ENCODE peak calls at places on chromosome X, in four cellular contexts. Y is effector memory CD4-positive, alpha-beta T cell; K is thoracic aorta; B is CD4-positive, alpha-beta T cell. M is an unnamed sample. For H3K27me3, the result is how much of the 10 kb centered on the place peaks cover.

GRCh38 chrX:38275615-38276014 is 51.7 kb downstream of the RPGR start:
- DNase-seq in Y (no peak), B (no peak), K (no peak), M (no peak)

GRCh38 chrX:46873746-46874145 is 36.9 kb downstream of the RP2 start:
- DNase-seq in Y (no peak), B (no peak), K (no peak), M (no peak)

GRCh38 chrX:121496966-121497365 is 449.6 kb downstream of the GLUD2 start:
- DNase-seq in K (no peak), B (no peak), Y (no peak), M (no peak)

GRCh38 chrX:135435933-135436332 is 14.2 kb downstream of the SMIM10L2A start:
- DNase-seq in B (no peak), K (no peak), Y (no peak), M (no peak)

GRCh38 chrX:134849390-134849789 is 141.4 kb upstream of the SMIM10 start:
- DNase-seq in B (no peak), K (no peak), Y (no peak), M (no peak)

GRCh38 chrX:137352101-137352660 is 213.7 kb upstream of the ZIC3 start:
- DNase-seq in B (no peak), Y (no peak), K (no peak), M (no peak)

GRCh38 chrX:47358387-47359065 is 11.9 kb upstream of the ZNF157 start:
- DNase-seq in K (no peak), Y (no peak), B (no peak), M (no peak)

GRCh38 chrX:148878371-148878770 is 378.0 kb downstream of the AFF2 start:
- DNase-seq in Y (no peak), B (no peak), K (no peak), M (no peak)

GRCh38 chrX:71666240-71667223 is 814 bp upstream of the LOC101059915 start:
- DNase-seq in K (no peak), B (no peak), Y (no peak), M (no peak)

GRCh38 chrX:109270580-109271484 is 211.1 kb downstream of the GUCY2F start:
- DNase-seq in B (no peak), Y (no peak), K (no peak), M (peak)

GRCh38 chrX:48695524-48695875 is 1.0 kb upstream of the SUV39H1 start:
- DNase-seq in Y (no peak), K (no peak), B (no peak), M (no peak)

GRCh38 chrX:46627700-46628405 is 54.3 kb downstream of the CHST7 start:
- DNase-seq in B (no peak), K (no peak), Y (no peak), M (no peak)

GRCh38 chrX:150446995-150447394 is 83.9 kb downstream of the MAMLD1 start:
- DNase-seq in Y (no peak), K (no peak), B (no peak), M (no peak)

GRCh38 chrX:48831909-48832291 is 3.5 kb downstream of the PCSK1N start:
- DNase-seq in B (no peak), Y (no peak), K (no peak), M (no peak)

GRCh38 chrX:46876901-46877300 is 35.3 kb upstream of the JADE3 start:
- DNase-seq in Y (no peak), K (no peak), B (no peak), M (no peak)

GRCh38 chrX:71154641-71155040 is 10.0 kb downstream of the NLGN3 start:
- DNase-seq in K (no peak), Y (no peak), B (no peak), M (no peak)

GRCh38 chrX:630922-631496 is 418 bp downstream of the SHOX start:
- DNase-seq in B (no peak), K (no peak), Y (no peak), M (no peak)

GRCh38 chrX:633043-633654 is 2.6 kb downstream of the SHOX start:
- DNase-seq in K (no peak), Y (no peak), B (no peak), M (no peak)

GRCh38 chrX:633655-634305 is 3.2 kb downstream of the SHOX start:
- DNase-seq in K (no peak), Y (no peak), B (no peak), M (no peak)

GRCh38 chrX:634306-634958 is 3.8 kb downstream of the SHOX start:
- DNase-seq in B (no peak), Y (no peak), K (no peak), M (no peak)

DNA sequence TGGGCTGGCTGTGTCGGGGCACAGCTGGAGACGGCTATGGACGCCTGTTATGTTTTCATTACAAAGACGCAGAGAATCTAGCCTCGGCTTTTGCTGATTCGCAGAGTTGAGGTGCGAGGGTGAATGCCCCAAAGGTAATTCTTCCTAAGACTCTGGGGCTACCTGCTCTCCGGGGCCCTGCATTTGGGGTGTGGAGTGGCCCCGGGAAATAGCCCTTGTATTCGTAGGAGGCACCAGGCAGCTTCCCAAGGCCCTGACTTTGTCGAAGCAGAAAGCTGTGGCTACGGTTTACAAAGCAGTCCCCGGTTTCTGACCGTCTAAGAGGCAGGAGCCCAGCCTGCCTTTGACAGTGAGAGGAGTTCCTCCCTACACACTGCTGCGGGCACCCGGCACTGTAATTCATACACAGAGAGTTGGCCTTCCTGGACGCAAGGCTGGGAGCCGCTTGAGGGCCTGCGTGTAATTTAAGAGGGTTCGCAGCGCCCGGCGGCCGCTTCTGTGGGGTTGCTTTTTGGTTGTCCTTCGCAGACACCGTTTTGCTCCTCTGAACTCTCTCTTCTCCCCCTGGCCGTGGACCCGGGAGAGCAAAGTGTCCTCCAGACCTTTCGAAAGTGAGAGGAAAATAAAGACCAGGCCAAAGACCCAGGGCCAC is 1.9 kb downstream of the SHOX start:
- DNase-seq in Y (no peak), B (no peak), K (no peak), M (no peak)
- H3K27me3 ChIP-seq in Y (under half), B (half or more), K (under half), M (half or more)

GRCh38 chrX:16748425-16748824 is 29.0 kb downstream of the SYAP1 start:
- DNase-seq in B (no peak), Y (no peak), K (no peak), M (no peak)
- H3K27ac ChIP-seq in B (no peak), Y (no peak), K (no peak), M (no peak)

GRCh38 chrX:23493941-23494374 is 159.3 kb downstream of the PTCHD1 start:
- DNase-seq in K (no peak), Y (no peak), B (no peak), M (no peak)

GRCh38 chrX:23494741-23495140 is 160.1 kb downstream of the PTCHD1 start:
- DNase-seq in B (no peak), K (no peak), Y (no peak), M (no peak)

GRCh38 chrX:23501974-23502373 is 165.3 kb upstream of the PRDX4 start:
- DNase-seq in K (no peak), Y (no peak), B (no peak), M (no peak)

DNA sequence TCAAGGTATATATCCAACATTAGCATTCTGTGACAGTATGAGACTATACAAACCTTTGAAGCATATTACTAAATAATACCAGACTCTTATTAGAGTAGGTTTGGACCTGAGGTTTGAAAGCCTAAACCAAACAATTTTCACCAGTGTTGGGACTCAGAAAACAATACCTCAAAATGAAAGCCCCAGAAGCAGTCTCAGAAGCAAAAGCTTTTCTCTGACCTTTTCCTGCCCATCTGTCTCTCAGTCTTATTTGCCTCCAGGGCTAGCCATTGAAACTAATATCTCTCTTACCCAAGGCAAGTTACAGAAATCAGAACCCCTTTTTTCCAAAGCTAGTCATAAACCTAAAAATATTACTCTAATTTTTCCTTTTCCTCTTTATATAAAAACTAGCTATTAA is 163.3 kb downstream of the PTCHD1 start:
- DNase-seq in Y (no peak), B (no peak), K (no peak), M (no peak)
- H3K27me3 ChIP-seq in Y (under half), B (under half), K (under half), M (under half)

GRCh38 chrX:24242649-24243556 is 71.0 kb downstream of the SUPT20HL2 start:
- DNase-seq in K (no peak), B (no peak), Y (no peak), M (peak)
- H3K27ac ChIP-seq in K (no peak), B (no peak), Y (no peak), M (peak)

DNA sequence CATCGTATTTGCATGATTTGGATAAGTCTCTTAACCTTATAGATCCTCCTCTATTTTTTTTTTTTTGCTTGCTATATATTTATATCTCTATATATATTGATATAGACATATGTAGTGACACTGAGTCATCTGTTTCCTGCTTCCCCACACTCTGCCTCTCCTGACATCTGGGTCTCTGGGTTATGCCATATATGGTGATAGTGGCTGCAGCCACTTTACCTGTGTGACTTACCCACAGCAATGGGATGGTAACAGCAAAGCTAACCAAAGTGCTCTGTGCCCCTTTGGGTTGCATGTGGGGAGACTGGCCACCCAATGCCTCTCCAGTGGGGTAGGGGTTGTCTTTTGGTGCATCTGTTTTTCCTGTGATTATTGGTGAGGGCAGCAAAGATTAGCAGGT is 14.5 kb downstream of the CMC4 start:
- DNase-seq in B (no peak), K (no peak), Y (no peak), M (no peak)
- H3K27me3 ChIP-seq in B (under half), K (under half), Y (under half), M (under half)

GRCh38 chrX:133362538-133362937 is 52.8 kb downstream of the GPC4 start:
- DNase-seq in Y (no peak), K (no peak), B (no peak), M (no peak)

GRCh38 chrX:133364201-133364600 is 51.1 kb downstream of the GPC4 start:
- DNase-seq in B (no peak), K (no peak), Y (no peak), M (no peak)

GRCh38 chrX:133359466-133359865 is 55.8 kb downstream of the GPC4 start:
- DNase-seq in B (no peak), Y (no peak), K (no peak), M (no peak)
- H3K27ac ChIP-seq in B (no peak), Y (no peak), K (no peak), M (no peak)

GRCh38 chrX:153961292-153961691 is 10.3 kb downstream of the HCFC1 start:
- DNase-seq in Y (no peak), B (no peak), K (no peak), M (no peak)

GRCh38 chrX:153966283-153966688 is 5.3 kb downstream of the HCFC1 start:
- DNase-seq in B (no peak), K (no peak), Y (no peak), M (no peak)

GRCh38 chrX:153964105-153964504 is 7.5 kb downstream of the HCFC1 start:
- DNase-seq in K (no peak), B (no peak), Y (no peak), M (no peak)

GRCh38 chrX:153960786-153961185 is 10.8 kb downstream of the HCFC1 start:
- DNase-seq in B (no peak), K (no peak), Y (no peak), M (no peak)

DNA sequence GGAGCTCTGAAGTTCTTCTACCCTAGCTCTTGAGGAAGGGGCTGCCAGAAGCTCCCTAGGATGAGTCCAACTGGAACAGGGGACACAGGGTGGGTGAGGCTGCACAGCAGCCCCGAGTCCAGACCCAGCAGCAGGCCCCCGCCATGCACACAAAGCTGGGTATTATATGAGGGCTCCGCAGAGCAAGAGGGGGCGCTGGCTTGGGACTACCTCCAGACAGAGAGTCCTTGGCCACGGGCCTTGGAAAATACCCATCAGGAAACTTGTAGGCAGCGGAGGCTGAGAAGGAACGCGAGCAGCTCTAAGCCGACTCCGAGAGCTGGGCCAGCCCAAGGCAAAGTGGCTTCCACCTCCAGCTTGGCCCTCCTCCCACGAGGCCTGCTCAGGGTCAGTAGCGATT is 8.1 kb downstream of the HCFC1 start:
- DNase-seq in K (no peak), Y (no peak), B (no peak), M (no peak)
- H3K27me3 ChIP-seq in K (under half), Y (under half), B (under half), M (under half)

M was measured in transverse colon.